ENCODE peak calls at places on chromosomes 6 and 20, in nine cellular contexts. J is OCI-LY7, M is BE2C, Z is fibroblast of lung, C is kidney epithelial cell, K is upper lobe of left lung, H is foreskin fibroblast, O is tibial artery, Y is heart right ventricle. U is an unnamed sample.

GRCh38 chr6:142421285-142422202 is 119.7 kb downstream of the ADGRG6 start:
- DNase-seq in J (no peak), Y (no peak), H (no peak), C (no peak), O (no peak), K (no peak), M (no peak), Z (peak), U (no peak)

GRCh38 chr6:149963212-149963461 is 606 bp upstream of the ULBP1 start:
- DNase-seq in O (no peak), Y (no peak), K (no peak), J (peak), H (peak), Z (peak), M (no peak), C (peak), U (peak)

GRCh38 chr6:133432021-133432989 is 191.1 kb downstream of the EYA4 start:
- DNase-seq in Y (no peak), K (no peak), Z (no peak), J (no peak), C (no peak), O (no peak), H (no peak), M (peak), U (no peak)

GRCh38 chr6:82270791-82271392 is 23.3 kb upstream of the IBTK start:
- DNase-seq in H (no peak), Z (peak), M (no peak), K (no peak), O (no peak), Y (no peak), C (no peak), J (peak), U (no peak)

GRCh38 chr6:87029711-87030314 is 65.1 kb downstream of the CGA start:
- DNase-seq in H (peak), K (no peak), Y (no peak), M (peak), O (no peak), J (peak), Z (peak), C (peak), U (peak)

GRCh38 chr6:1940381-1940780 is 305.0 kb downstream of the GMDS start:
- DNase-seq in Z (peak), M (no peak), Y (no peak), H (no peak), C (peak), J (peak), K (no peak), O (no peak), U (no peak)

GRCh38 chr20:59043698-59044097 is 1.1 kb upstream of the PRELID3B start:
- DNase-seq in K (no peak), H (peak), O (no peak), J (peak), C (no peak), Y (no peak), Z (no peak), M (no peak), U (no peak)

GRCh38 chr20:16589623-16590022 is 16.4 kb upstream of the KIF16B start:
- DNase-seq in J (no peak), H (no peak), C (no peak), M (no peak), Y (no peak), O (no peak), Z (no peak), K (no peak), U (no peak)

GRCh38 chr6:45001663-45002062 is 326.5 kb upstream of the RUNX2 start:
- DNase-seq in K (no peak), Z (no peak), Y (no peak), O (no peak), C (no peak), J (no peak), M (no peak), H (no peak), U (no peak)

GRCh38 chr6:107819976-107820551 is 4.0 kb downstream of the SCML4 start:
- DNase-seq in J (no peak), H (peak), K (no peak), Z (no peak), C (no peak), Y (no peak), M (peak), O (no peak), U (no peak)

GRCh38 chr6:19261642-19262041 is 575.5 kb upstream of the ID4 start:
- DNase-seq in J (no peak), H (no peak), K (no peak), C (no peak), M (no peak), Y (no peak), O (no peak), Z (no peak), U (no peak)

GRCh38 chr6:44615621-44616020 is 228.1 kb downstream of the CDC5L start:
- DNase-seq in M (no peak), O (no peak), H (no peak), C (no peak), K (no peak), Y (no peak), Z (no peak), J (no peak), U (no peak)

GRCh38 chr20:56956536-56956935 is 309.9 kb downstream of the BMP7 start:
- DNase-seq in C (no peak), K (no peak), Y (no peak), O (no peak), Z (no peak), J (no peak), M (no peak), H (no peak), U (no peak)

DNA sequence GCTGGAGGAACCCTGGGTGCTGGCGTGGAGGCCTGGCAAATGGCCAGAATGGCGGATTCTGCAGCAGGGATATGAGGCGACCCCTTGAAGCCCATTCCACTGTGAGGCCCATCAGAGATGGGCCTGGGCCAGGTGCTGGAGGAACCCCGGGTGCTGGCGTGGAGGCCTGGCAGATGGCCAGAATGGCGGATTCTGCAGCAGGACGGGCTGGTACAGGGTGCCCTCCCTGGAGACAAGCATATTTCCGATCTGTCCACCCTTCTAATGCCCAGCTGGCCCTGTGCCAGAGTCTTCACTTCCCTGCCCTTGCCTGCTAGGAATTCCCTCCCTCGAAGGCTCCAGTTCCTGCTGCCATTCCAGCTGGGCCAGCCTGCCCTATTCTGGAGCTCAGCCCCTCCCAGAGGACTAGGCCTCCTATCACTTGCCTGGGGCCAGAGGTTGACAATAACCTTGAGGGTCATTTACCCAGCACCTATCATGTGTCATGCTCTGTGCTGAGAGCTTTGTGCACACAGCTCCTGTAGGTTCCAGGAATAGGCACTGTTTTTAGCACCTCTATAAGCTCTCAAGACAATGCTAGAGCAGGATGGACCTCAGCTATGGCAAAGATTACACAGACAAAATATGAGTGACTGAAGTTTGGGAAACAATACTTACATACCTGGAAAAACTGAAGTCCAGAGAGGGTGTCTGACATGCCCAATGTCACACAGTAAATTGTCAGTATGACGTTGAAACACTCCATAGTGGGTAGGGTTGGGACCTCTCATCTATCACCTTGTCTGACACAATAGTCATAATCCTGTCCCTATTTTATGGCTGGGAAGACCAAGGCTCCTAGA is 21.4 kb downstream of the SUN5 start:
- DNase-seq in O (no peak), H (no peak), Y (peak), J (no peak), K (no peak), Z (no peak), C (no peak), M (peak), U (no peak)
- TF ChIP-seq CTCF in O (no peak), H (no peak), Y (no peak), J (no peak), K (no peak), Z (no peak), C (no peak), M (no peak), U (no peak)

GRCh38 chr20:37343994-37344355 is 2.0 kb upstream of the SRC start:
- DNase-seq in Y (no peak), H (no peak), C (no peak), O (no peak), J (no peak), K (no peak), M (no peak), Z (no peak), U (no peak)

GRCh38 chr20:37340998-37341397 is 4.9 kb upstream of the SRC start:
- DNase-seq in K (no peak), C (no peak), M (no peak), O (no peak), H (no peak), J (no peak), Z (no peak), Y (no peak), U (no peak)

GRCh38 chr20:37343212-37343993 is 2.5 kb upstream of the SRC start:
- DNase-seq in O (peak), Z (no peak), K (peak), M (no peak), Y (no peak), C (no peak), H (no peak), J (no peak), U (no peak)

GRCh38 chr20:37341632-37342031 is 4.3 kb upstream of the SRC start:
- DNase-seq in M (no peak), H (no peak), Y (no peak), J (no peak), Z (no peak), C (no peak), K (no peak), O (peak), U (no peak)

GRCh38 chr20:37342231-37343177 is 3.4 kb upstream of the SRC start:
- DNase-seq in K (no peak), H (no peak), O (peak), M (peak), J (peak), Y (no peak), Z (no peak), C (no peak), U (no peak)
- TF ChIP-seq CTCF in K (no peak), H (no peak), O (no peak), M (peak), J (no peak), Y (no peak), Z (no peak), C (no peak), U (peak)

GRCh38 chr20:63186084-63186483 is 29.8 kb downstream of the YTHDF1 start:
- DNase-seq in Y (no peak), J (no peak), Z (no peak), C (no peak), K (no peak), M (no peak), H (no peak), O (no peak), U (no peak)

GRCh38 chr20:63188159-63188442 is 27.8 kb downstream of the YTHDF1 start:
- DNase-seq in J (no peak), Z (no peak), M (no peak), Y (no peak), H (no peak), C (no peak), O (no peak), K (no peak), U (no peak)

GRCh38 chr20:63185215-63185796 is 30.6 kb downstream of the YTHDF1 start:
- DNase-seq in M (no peak), H (no peak), O (no peak), C (no peak), Z (no peak), J (no peak), Y (no peak), K (no peak), U (no peak)

GRCh38 chr20:63187338-63188158 is 28.4 kb downstream of the YTHDF1 start:
- DNase-seq in Z (no peak), H (no peak), K (no peak), O (no peak), M (no peak), J (no peak), Y (no peak), C (no peak), U (no peak)

GRCh38 chr20:63186528-63187316 is 29.2 kb downstream of the YTHDF1 start:
- DNase-seq in M (no peak), Z (peak), C (no peak), J (no peak), K (no peak), O (no peak), Y (no peak), H (no peak), U (no peak)
- TF ChIP-seq CTCF in M (peak), Z (no peak), C (peak), J (no peak), K (no peak), O (no peak), Y (no peak), H (no peak), U (peak)

GRCh38 chr20:45415822-45416637 is at the start of gene PIGT:
- DNase-seq in Y (peak), Z (peak), J (peak), C (peak), M (peak), H (peak), O (peak), K (peak), U (peak)
- TF ChIP-seq CTCF in Y (no peak), Z (no peak), J (no peak), C (no peak), M (peak), H (no peak), O (no peak), K (no peak), U (no peak)

GRCh38 chr20:11232249-11232648 is 558.5 kb upstream of the JAG1 start:
- DNase-seq in H (no peak), K (no peak), Y (no peak), J (no peak), C (no peak), O (no peak), Z (no peak), M (no peak), U (no peak)

GRCh38 chr20:11234181-11234969 is 560.6 kb upstream of the JAG1 start:
- DNase-seq in M (no peak), H (no peak), C (no peak), Z (no peak), Y (no peak), O (no peak), K (no peak), J (no peak), U (no peak)

GRCh38 chr20:11229772-11230171 is 556.0 kb upstream of the JAG1 start:
- DNase-seq in C (peak), K (peak), Y (peak), O (peak), M (no peak), H (peak), Z (peak), J (no peak), U (peak)

GRCh38 chr20:11232896-11233295 is 559.1 kb upstream of the JAG1 start:
- DNase-seq in H (no peak), Y (no peak), O (no peak), M (no peak), C (no peak), Z (no peak), J (no peak), K (no peak), U (no peak)

DNA sequence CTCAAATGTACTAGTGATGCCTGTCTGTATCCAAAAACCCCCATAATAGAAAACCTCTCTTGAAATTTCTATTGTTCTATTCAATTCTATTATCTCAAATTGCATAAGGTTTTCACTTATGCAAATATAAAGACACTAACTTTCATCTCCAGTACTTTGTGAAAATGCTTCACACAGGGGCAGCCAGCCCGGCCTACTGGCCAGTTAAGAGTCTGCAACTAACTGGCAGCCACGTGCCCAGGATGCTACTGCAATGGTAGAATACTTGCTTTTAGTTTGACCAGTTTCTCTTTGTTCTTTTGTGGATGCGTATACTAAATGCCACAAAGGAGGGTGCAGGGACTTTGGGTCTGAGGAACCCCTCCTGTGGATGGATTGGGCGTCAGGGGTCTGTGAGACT is 557.9 kb upstream of the JAG1 start:
- DNase-seq in M (no peak), C (no peak), O (no peak), H (no peak), K (no peak), Y (no peak), J (no peak), Z (no peak), U (no peak)
- TF ChIP-seq CTCF in M (no peak), C (no peak), O (no peak), H (no peak), K (no peak), Y (no peak), J (no peak), Z (no peak), U (peak)

DNA sequence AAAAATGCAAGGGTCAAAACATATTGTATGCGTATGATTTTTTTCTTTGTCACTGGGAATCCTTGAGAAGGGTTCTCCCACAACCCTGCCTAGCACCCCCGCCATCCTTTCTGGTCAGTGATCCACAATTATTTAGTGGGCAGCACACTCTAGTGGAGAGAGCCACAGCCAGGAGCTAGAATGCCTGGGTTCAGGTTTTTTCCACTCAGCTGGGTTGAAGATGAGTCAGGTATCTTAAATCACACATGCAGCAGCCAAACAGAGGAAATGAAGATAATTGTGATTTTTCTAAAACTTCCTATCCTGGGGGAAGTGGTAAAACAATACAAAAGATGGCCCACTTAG is 243.1 kb downstream of the PKHD1 start:
- DNase-seq in J (no peak), Z (no peak), C (no peak), M (peak), K (no peak), O (no peak), H (no peak), Y (no peak), U (no peak)
- TF ChIP-seq CTCF in J (peak), Z (no peak), C (peak), M (peak), K (no peak), O (no peak), H (no peak), Y (no peak), U (no peak)

U was measured in brain microvascular endothelial cell.